ENCODE peak calls at places on chromosomes 13 and 19, in eight cellular contexts. D is epithelial cell of proximal tubule; J is effector memory CD8-positive, alpha-beta T cell; Y is activated naive CD8-positive, alpha-beta T cell treated with anti-CD3 and anti-CD28 coated beads for 36 hours; X is lower leg skin; B is COR-L47; W is cortex of kidney; S is tibial nerve. P is an unnamed sample.

GRCh38 chr19:19653597-19654147 is 9.8 kb downstream of the ATP13A1 start:
- DNase-seq in D (no peak), J (no peak), Y (no peak), X (no peak), B (no peak), W (no peak), S (no peak), P (no peak)

GRCh38 chr13:113920173-113920572 is 53.7 kb downstream of the C13orf46 start:
- DNase-seq in D (no peak), J (no peak), Y (no peak), X (no peak), B (no peak), W (no peak), S (no peak), P (no peak)

GRCh38 chr13:69585656-69586055 is 522.0 kb upstream of the ATXN8OS start:
- DNase-seq in D (no peak), J (no peak), Y (no peak), X (no peak), B (no peak), W (no peak), S (no peak), P (no peak)

GRCh38 chr19:35978271-35978670 is 16.7 kb upstream of the SDHAF1 start:
- DNase-seq in D (no peak), J (no peak), Y (no peak), X (no peak), B (no peak), W (no peak), S (no peak), P (no peak)

GRCh38 chr19:52234406-52234805 is 35.0 kb upstream of the ZNF766 start:
- DNase-seq in D (no peak), J (no peak), Y (no peak), X (no peak), B (no peak), W (no peak), S (no peak), P (no peak)

GRCh38 chr19:14561832-14562351 is 10.0 kb downstream of the NDUFB7 start:
- DNase-seq in D (no peak), J (no peak), Y (no peak), X (no peak), B (no peak), W (no peak), S (no peak), P (peak)

GRCh38 chr13:36533806-36534205 is 101.5 kb downstream of the CCNA1 start:
- DNase-seq in D (no peak), J (no peak), Y (no peak), X (no peak), B (no peak), W (no peak), S (no peak), P (no peak)

GRCh38 chr13:45417790-45418534 is at the start of gene SLC25A30:
- DNase-seq in D (no peak), J (peak), Y (peak), X (peak), B (peak), W (peak), S (peak), P (peak)

GRCh38 chr13:40377783-40378182 is 288.7 kb downstream of the FOXO1 start:
- DNase-seq in D (peak), J (no peak), Y (peak), X (peak), B (no peak), W (no peak), S (no peak), P (no peak)

GRCh38 chr19:52138614-52139290 is 986 bp downstream of the ZNF616 start:
- DNase-seq in D (no peak), J (no peak), Y (peak), X (no peak), B (peak), W (no peak), S (peak), P (no peak)

GRCh38 chr19:2877398-2878331 is 10.5 kb downstream of the ZNF556 start:
- DNase-seq in D (no peak), J (no peak), Y (no peak), X (no peak), B (no peak), W (no peak), S (no peak), P (no peak)

GRCh38 chr13:101343128-101343787 is 73.0 kb downstream of the NALCN start:
- DNase-seq in D (no peak), J (no peak), Y (no peak), X (no peak), B (no peak), W (no peak), S (no peak), P (no peak)

GRCh38 chr19:47422417-47423163 is 3.3 kb upstream of the MEIS3 start:
- DNase-seq in D (no peak), J (no peak), Y (no peak), X (no peak), B (no peak), W (no peak), S (no peak), P (no peak)

GRCh38 chr13:21528616-21529015 is 69.5 kb upstream of the ZDHHC20 start:
- DNase-seq in D (peak), J (no peak), Y (no peak), X (no peak), B (no peak), W (no peak), S (no peak), P (no peak)

GRCh38 chr13:96849091-96849490 is 145.2 kb downstream of the OXGR1 start:
- DNase-seq in D (no peak), J (no peak), Y (no peak), X (no peak), B (no peak), W (no peak), S (no peak), P (no peak)

GRCh38 chr19:41612483-41612882 is 14.4 kb downstream of the CEACAM4 start:
- DNase-seq in D (no peak), J (no peak), Y (no peak), X (no peak), B (no peak), W (no peak), S (no peak), P (no peak)

GRCh38 chr13:102317593-102317992 is 84.3 kb downstream of the FGF14 start:
- DNase-seq in D (no peak), J (no peak), Y (no peak), X (peak), B (no peak), W (no peak), S (peak), P (no peak)

GRCh38 chr13:85284349-85284748 is 514.9 kb downstream of the SLITRK6 start:
- DNase-seq in D (no peak), J (no peak), Y (no peak), X (no peak), B (no peak), W (no peak), S (no peak), P (no peak)

GRCh38 chr13:67223742-67224141 is 6.4 kb downstream of the PCDH9 start:
- DNase-seq in D (no peak), J (no peak), Y (no peak), X (no peak), B (no peak), W (no peak), S (no peak), P (no peak)

GRCh38 chr13:70253411-70253810 is 145.2 kb upstream of the KLHL1 start:
- DNase-seq in D (no peak), J (no peak), Y (no peak), X (no peak), B (no peak), W (no peak), S (no peak), P (no peak)

GRCh38 chr13:74035881-74036280 is 98.3 kb downstream of the KLF12 start:
- DNase-seq in D (no peak), J (no peak), Y (no peak), X (no peak), B (no peak), W (no peak), S (no peak), P (no peak)

GRCh38 chr13:97295279-97296182 is 73.4 kb downstream of the MBNL2 start:
- DNase-seq in D (no peak), J (no peak), Y (no peak), X (no peak), B (no peak), W (no peak), S (no peak), P (no peak)

GRCh38 chr13:72920097-72920496 is 138.2 kb downstream of the PIBF1 start:
- DNase-seq in D (no peak), J (no peak), Y (no peak), X (no peak), B (no peak), W (no peak), S (no peak), P (no peak)

GRCh38 chr13:50993908-50994307 is 84.3 kb downstream of the RNASEH2B start:
- DNase-seq in D (no peak), J (no peak), Y (no peak), X (no peak), B (no peak), W (no peak), S (peak), P (no peak)

GRCh38 chr19:38837656-38838121 is 6.1 kb upstream of the ECH1 start:
- DNase-seq in D (no peak), J (no peak), Y (no peak), X (no peak), B (no peak), W (no peak), S (no peak), P (no peak)

GRCh38 chr13:98110749-98111148 is 32.1 kb upstream of the FARP1 start:
- DNase-seq in D (no peak), J (no peak), Y (no peak), X (no peak), B (no peak), W (no peak), S (no peak), P (no peak)

GRCh38 chr13:22800726-22801401 is 379.9 kb upstream of the SGCG start:
- DNase-seq in D (peak), J (no peak), Y (no peak), X (no peak), B (no peak), W (no peak), S (peak), P (peak)